ENCODE peak calls at places on chromosome 12, in eight cellular contexts. V, C, N, U, K, Q, D and E are unnamed samples.
A peak's percentile ranks its signal among the peaks of the same experiment; 100 is the strongest.

GRCh38 chr12:105814283-105814682 is 324.5 kb downstream of the NUAK1 start:
- DNase-seq in U (no peak), K (no peak), Q (no peak), N (no peak), C (no peak), D (no peak), V (peak; percentile 66), E (no peak)

GRCh38 chr12:32151081-32151480 is 44.4 kb downstream of the BICD1 start:
- DNase-seq in N (no peak), C (no peak), V (no peak), U (no peak), K (no peak), Q (no peak), D (no peak), E (no peak)

GRCh38 chr12:16389594-16389993 is 42.1 kb downstream of the MGST1 start:
- DNase-seq in U (peak; percentile 93), K (no peak), V (no peak), C (no peak), D (no peak), Q (no peak), N (no peak), E (no peak)

GRCh38 chr12:79934309-79935020 is 432 bp downstream of the PPP1R12A start:
- DNase-seq in K (peak; percentile 17), C (peak; percentile 26), N (peak; percentile 51), V (peak; percentile 77), U (no peak), Q (no peak), D (peak; percentile 64), E (peak; percentile 51)

GRCh38 chr12:57813111-57813970 is 5.2 kb downstream of the AVIL start:
- DNase-seq in C (no peak), K (no peak), V (no peak), U (no peak), N (no peak), D (no peak), Q (no peak), E (no peak)

GRCh38 chr12:128684357-128684756 is 139.4 kb downstream of the SLC15A4 start:
- DNase-seq in K (no peak), N (no peak), Q (no peak), U (no peak), D (no peak), V (no peak), C (no peak), E (no peak)

GRCh38 chr12:111394480-111394879 is 11.2 kb upstream of the SH2B3 start:
- DNase-seq in K (no peak), D (no peak), C (no peak), U (no peak), N (no peak), V (no peak), Q (no peak), E (no peak)

GRCh38 chr12:21456291-21456780 is 18.9 kb downstream of the PYROXD1 start:
- DNase-seq in N (no peak), U (peak; percentile 6), K (no peak), C (no peak), Q (no peak), V (no peak), D (no peak), E (no peak)

GRCh38 chr12:64237382-64237781 is 15.3 kb upstream of the KICS2 start:
- DNase-seq in N (no peak), U (no peak), Q (no peak), C (no peak), K (peak; percentile 19), V (no peak), D (no peak), E (no peak)

GRCh38 chr12:91205791-91206190 is 23.2 kb upstream of the DCN start:
- DNase-seq in D (no peak), C (no peak), V (no peak), K (no peak), N (no peak), U (peak; percentile 9), Q (no peak), E (no peak)

GRCh38 chr12:98698603-98699463 is 53.7 kb downstream of the APAF1 start:
- DNase-seq in V (peak; percentile 71), Q (peak; percentile 54), U (peak; percentile 44), C (peak; percentile 57), K (peak; percentile 39), D (peak; percentile 28), N (peak; percentile 55), E (peak; percentile 44)

GRCh38 chr12:62604856-62605255 is 138.2 kb downstream of the MON2 start:
- DNase-seq in C (no peak), D (no peak), K (no peak), V (no peak), U (peak; percentile 9), Q (no peak), N (no peak), E (no peak)

GRCh38 chr12:19261773-19262172 is 132.2 kb downstream of the PLEKHA5 start:
- DNase-seq in C (no peak), Q (no peak), U (no peak), N (no peak), V (no peak), D (no peak), K (no peak), E (no peak)

GRCh38 chr12:107807471-107808150 is 33.1 kb downstream of the ASCL4 start:
- DNase-seq in D (no peak), K (no peak), U (no peak), V (no peak), C (no peak), Q (no peak), N (no peak), E (no peak)

GRCh38 chr12:80472912-80473500 is 29.0 kb downstream of the PTPRQ start:
- DNase-seq in U (peak; percentile 62), V (peak; percentile 52), N (no peak), C (no peak), K (peak; percentile 35), Q (no peak), D (no peak), E (no peak)

GRCh38 chr12:53973093-53974042 is at the start of gene HOXC11:
- DNase-seq in U (peak; percentile 65), V (no peak), N (no peak), Q (no peak), K (no peak), C (no peak), D (no peak), E (no peak)

DNA sequence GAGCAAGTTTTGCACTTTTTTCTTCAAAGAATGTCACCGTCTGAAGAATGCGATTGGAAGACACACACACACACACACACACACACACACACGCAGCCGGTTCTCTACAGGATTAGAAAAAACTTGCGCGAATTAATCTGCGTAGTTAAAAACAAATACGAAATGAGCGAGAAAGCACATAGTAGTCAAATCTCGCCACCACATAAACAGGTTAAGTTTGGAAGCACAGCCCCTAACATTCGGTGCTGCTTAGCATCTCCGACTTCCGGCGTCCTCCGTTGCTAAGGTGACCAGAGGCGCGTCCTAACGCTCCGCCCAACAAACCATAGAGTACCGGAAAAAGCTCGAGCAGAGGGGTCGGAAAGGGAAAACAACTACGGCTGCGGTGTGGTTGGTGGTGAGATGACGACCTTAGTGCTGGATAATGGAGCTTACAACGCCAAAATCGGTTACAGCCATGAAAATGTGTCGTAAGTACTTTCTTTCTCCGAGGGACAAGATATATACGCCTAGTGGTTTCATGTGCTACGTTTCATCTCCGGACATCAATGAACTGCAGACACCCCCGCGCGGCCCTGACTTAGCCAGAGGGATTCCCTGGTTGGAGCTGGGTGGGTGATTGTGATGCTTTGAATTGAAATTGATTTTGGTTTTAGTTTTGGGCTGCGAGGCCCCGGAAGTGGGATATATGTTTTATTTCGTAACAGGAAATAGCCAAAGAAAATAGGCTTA is at the start of gene ACTR6:
- DNase-seq in N (peak; percentile 98), V (peak; percentile 96), U (peak; percentile 95), C (peak; percentile 97), Q (peak; percentile 96), D (peak; percentile 96), K (peak; percentile 93), E (peak; percentile 95)
- TF ChIP-seq CTCF in N (no peak), V (peak; percentile 9), U (peak; percentile 3), C (peak; percentile 12), Q (no peak), D (no peak), K (no peak), E (no peak)

GRCh38 chr12:75977952-75978671 is 53.5 kb downstream of the PHLDA1 start:
- DNase-seq in V (no peak), U (peak; percentile 99), Q (peak; percentile 76), N (peak; percentile 86), D (peak; percentile 63), C (peak; percentile 78), K (peak; percentile 100), E (peak; percentile 71)
- H3K4me3 ChIP-seq in V (no peak overlapping the region), U (no peak overlapping the region), Q (no peak overlapping the region), N (no peak overlapping the region), D (no peak overlapping the region), C (no peak overlapping the region), K (peak overlapping the region; percentile 15), E (no peak overlapping the region)

GRCh38 chr12:124126950-124127349 is 153.9 kb downstream of the ZNF664 start:
- DNase-seq in C (no peak), Q (no peak), D (no peak), N (no peak), K (no peak), V (no peak), U (no peak), E (no peak)

GRCh38 chr12:124129132-124129531 is 156.1 kb downstream of the ZNF664 start:
- DNase-seq in N (no peak), V (no peak), D (no peak), Q (no peak), U (no peak), C (no peak), K (no peak), E (no peak)

GRCh38 chr12:124130717-124131670 is 158.0 kb downstream of the ZNF664 start:
- DNase-seq in K (peak; percentile 89), D (no peak), U (no peak), Q (no peak), V (no peak), N (peak; percentile 24), C (no peak), E (no peak)

GRCh38 chr12:124136796-124137195 is 158.1 kb upstream of the RFLNA start:
- DNase-seq in N (no peak), V (no peak), D (no peak), Q (no peak), C (no peak), U (no peak), K (no peak), E (no peak)

DNA sequence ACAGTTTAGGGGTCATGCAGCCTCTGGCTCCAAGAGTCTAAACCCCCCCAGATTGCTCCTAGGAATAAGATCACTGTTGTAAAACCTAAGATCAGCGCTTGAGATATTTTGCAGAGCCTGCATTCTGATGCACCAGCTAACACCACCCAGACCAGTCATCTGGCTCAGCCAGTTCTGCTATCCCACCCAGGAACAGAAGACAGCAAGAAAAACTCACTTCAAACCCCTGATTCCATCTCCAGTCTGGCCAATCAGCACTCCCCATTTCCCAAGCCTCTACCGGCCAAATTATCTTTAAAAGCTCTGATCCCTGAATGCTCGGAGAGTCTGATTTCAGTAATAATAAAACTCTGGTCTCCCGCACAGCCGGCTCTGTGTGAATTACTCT is 158.7 kb downstream of the ZNF664 start:
- DNase-seq in N (no peak), V (no peak), D (no peak), Q (no peak), K (no peak), U (no peak), C (no peak), E (no peak)
- H3K27ac ChIP-seq in N (no peak overlapping the region), V (no peak overlapping the region), D (no peak overlapping the region), Q (no peak overlapping the region), K (peak overlapping the region; percentile 56), U (no peak overlapping the region), C (no peak overlapping the region), E (no peak overlapping the region)

GRCh38 chr12:4763549-4763948 is 43.3 kb downstream of the GALNT8 start:
- DNase-seq in Q (no peak), D (no peak), K (peak; percentile 32), C (no peak), U (no peak), N (peak; percentile 37), V (peak; percentile 76), E (no peak)
- TF ChIP-seq CTCF in Q (no peak), D (no peak), K (peak; percentile 63), C (no peak), U (peak; percentile 31), N (no peak), V (no peak), E (no peak)